ENCODE peak calls at places on chromosomes 7 and 10, in eight cellular contexts. G is upper lobe of right lung; P is NCI-H2081; Z is HuH-7; A is stimulated activated CD8-positive, alpha-beta memory T cell treated with anti-CD3 and anti-CD28 coated beads, Interleukin-12 subunit alpha, Interleukin-12 subunit beta, amount 100 ng/mL, for 4 hours; K is kidney; W is stimulated activated CD4-positive, alpha-beta T cell treated with anti-CD3 and anti-CD28 coated beads, Interleukin-1b, Interleukin-23, amount 100 ng/mL, for 4 hours; I is ureter. Y is an unnamed sample.

GRCh38 chr10:114680557-114681117 is 22.6 kb upstream of the ABLIM1 start:
- DNase-seq in K (no peak), Z (no peak), W (no peak), I (no peak), A (no peak), P (no peak), G (no peak), Y (no peak)

GRCh38 chr10:50561816-50562215 is 61.9 kb downstream of the SGMS1 start:
- DNase-seq in I (no peak), P (peak; percentile 3), W (no peak), A (no peak), Z (peak; percentile 37), K (no peak), G (no peak), Y (peak; percentile 37)

GRCh38 chr10:35573786-35574185 is 31.4 kb upstream of the GJD4 start:
- DNase-seq in A (no peak), G (no peak), Z (no peak), P (no peak), W (no peak), I (no peak), K (no peak), Y (no peak)

GRCh38 chr7:70775570-70776156 is 356.3 kb upstream of the GALNT17 start:
- DNase-seq in I (no peak), G (no peak), A (no peak), W (no peak), Z (no peak), K (no peak), P (no peak), Y (no peak)

GRCh38 chr10:30829921-30830671 is 200.5 kb upstream of the LYZL2 start:
- DNase-seq in K (no peak), I (no peak), G (no peak), Z (no peak), P (no peak), A (no peak), W (no peak), Y (no peak)

GRCh38 chr10:35274511-35275060 is 61.7 kb upstream of the CCNY start:
- DNase-seq in G (no peak), W (no peak), A (no peak), P (no peak), I (no peak), Z (no peak), K (no peak), Y (no peak)

GRCh38 chr10:65204999-65205398 is 1683.8 kb downstream of the REEP3 start:
- DNase-seq in I (no peak), P (no peak), K (no peak), Z (no peak), A (no peak), W (no peak), G (no peak), Y (peak; percentile 6)

GRCh38 chr7:102818176-102818575 is 69.4 kb downstream of the FAM185A start:
- DNase-seq in K (no peak), P (no peak), W (no peak), I (no peak), G (no peak), A (no peak), Z (no peak), Y (no peak)

GRCh38 chr10:7011994-7012393 is 398.8 kb downstream of the SFMBT2 start:
- DNase-seq in K (no peak), W (no peak), Z (no peak), P (no peak), A (no peak), I (no peak), G (no peak), Y (no peak)

GRCh38 chr10:123009105-123009805 is 449 bp downstream of the ACADSB start:
- DNase-seq in K (peak; percentile 76), P (no peak), Z (peak; percentile 63), W (no peak), I (no peak), A (no peak), G (peak; percentile 68), Y (peak; percentile 46)

GRCh38 chr7:17302575-17303142 is 4.2 kb downstream of the AHR start:
- DNase-seq in A (no peak), K (no peak), G (no peak), I (no peak), Z (no peak), W (no peak), P (peak; percentile 32), Y (no peak)

GRCh38 chr7:1981201-1981877 is 251.4 kb downstream of the MAD1L1 start:
- DNase-seq in P (peak; percentile 15), K (peak; percentile 52), A (no peak), Z (no peak), W (no peak), I (no peak), G (peak; percentile 41), Y (no peak)

GRCh38 chr7:108581655-108582491 is 12.2 kb downstream of the DNAJB9 start:
- DNase-seq in A (no peak), P (no peak), G (no peak), I (no peak), Z (no peak), W (no peak), K (no peak), Y (peak; percentile 53)

GRCh38 chr7:158084555-158084954 is 503.1 kb downstream of the PTPRN2 start:
- DNase-seq in G (peak; percentile 12), K (peak; percentile 31), I (no peak), Z (no peak), W (no peak), A (no peak), P (no peak), Y (no peak)

GRCh38 chr10:62373995-62374861 is at the start of gene ZNF365:
- DNase-seq in A (no peak), G (peak; percentile 64), K (peak; percentile 78), Z (peak; percentile 23), P (peak; percentile 12), W (peak; percentile 29), I (no peak), Y (peak; percentile 78)

GRCh38 chr7:43294080-43294630 is 181.7 kb downstream of the HECW1 start:
- DNase-seq in G (no peak), P (no peak), I (no peak), W (no peak), K (no peak), Z (no peak), A (no peak), Y (no peak)

GRCh38 chr10:43707755-43708154 is 59.1 kb upstream of the ZNF32 start:
- DNase-seq in I (no peak), K (no peak), Z (no peak), G (peak; percentile 56), P (no peak), W (no peak), A (no peak), Y (peak; percentile 38)

GRCh38 chr7:47786557-47787248 is 161.6 kb downstream of the PKD1L1 start:
- DNase-seq in P (no peak), I (peak; percentile 63), Z (peak; percentile 55), A (no peak), W (no peak), K (peak; percentile 95), G (no peak), Y (peak; percentile 68)

GRCh38 chr7:100247152-100247757 is 27.5 kb downstream of the PVRIG start:
- DNase-seq in Z (peak; percentile 85), W (no peak), A (no peak), K (no peak), P (peak; percentile 51), I (peak; percentile 50), G (no peak), Y (peak; percentile 92)

GRCh38 chr7:20301311-20301939 is 29.3 kb upstream of the ITGB8 start:
- DNase-seq in K (no peak), G (no peak), W (no peak), P (no peak), A (no peak), Z (no peak), I (no peak), Y (no peak)

GRCh38 chr7:23357190-23358093 is 58.3 kb downstream of the MALSU1 start:
- DNase-seq in G (no peak), I (no peak), Z (peak; percentile 51), K (no peak), P (no peak), W (no peak), A (no peak), Y (no peak)

GRCh38 chr7:12768948-12769347 is 81.5 kb downstream of the ARL4A start:
- DNase-seq in Z (no peak), W (no peak), P (no peak), A (no peak), K (no peak), G (no peak), I (no peak), Y (no peak)

GRCh38 chr10:80462986-80463741 is 9.1 kb downstream of the TSPAN14 start:
- DNase-seq in Z (no peak), P (no peak), W (no peak), I (no peak), K (peak; percentile 10), G (no peak), A (no peak), Y (no peak)

GRCh38 chr7:1741246-1741645 is 71.2 kb downstream of the ELFN1 start:
- DNase-seq in I (no peak), P (no peak), Z (no peak), A (no peak), W (no peak), K (no peak), G (no peak), Y (peak; percentile 14)

GRCh38 chr10:80730522-80730921 is 192.8 kb downstream of the SH2D4B start:
- DNase-seq in W (no peak), Z (no peak), G (no peak), I (no peak), K (no peak), P (no peak), A (no peak), Y (no peak)

GRCh38 chr7:421056-421991 is 98.3 kb downstream of the PDGFA start:
- DNase-seq in A (no peak), K (peak; percentile 48), Z (no peak), G (peak; percentile 62), P (peak; percentile 21), W (no peak), I (no peak), Y (peak; percentile 80)

GRCh38 chr10:96509017-96509641 is 4.6 kb downstream of the TLL2 start:
- DNase-seq in A (no peak), K (no peak), W (no peak), P (no peak), I (no peak), Z (no peak), G (no peak), Y (peak; percentile 52)

GRCh38 chr7:32089256-32089655 is 19.0 kb upstream of the PDE1C start:
- DNase-seq in G (no peak), Z (no peak), P (no peak), I (no peak), K (no peak), W (no peak), A (no peak), Y (no peak)

GRCh38 chr10:86775056-86775858 is 18.8 kb downstream of the BMPR1A start:
- DNase-seq in G (no peak), W (no peak), P (no peak), I (no peak), K (no peak), A (no peak), Z (peak; percentile 20), Y (no peak)

GRCh38 chr10:44293306-44293778 is 91.6 kb downstream of the CXCL12 start:
- DNase-seq in W (no peak), Z (no peak), G (no peak), I (no peak), A (no peak), P (no peak), K (no peak), Y (no peak)

GRCh38 chr7:27103489-27104226 is 1.2 kb upstream of the HOXA2 start:
- DNase-seq in I (no peak), P (no peak), W (no peak), G (no peak), K (no peak), A (no peak), Z (no peak), Y (no peak)